ENCODE peak calls at places on chromosomes 3 and 15, in five cellular contexts. C is prostate gland, O is heart left ventricle, K is GM12878, T is IMR-90. F is an unnamed sample.

GRCh38 chr3:55485208-55485791 is 1.8 kb downstream of the WNT5A start:
- DNase-seq in C (peak; percentile 57), O (peak; percentile 75), K (peak; percentile 32), T (peak; percentile 88), F (no peak)

GRCh38 chr3:81643721-81644120 is 117.7 kb downstream of the GBE1 start:
- DNase-seq in C (no peak), O (no peak), K (no peak), T (peak; percentile 45), F (no peak)

GRCh38 chr3:78506038-78506437 is 1261.8 kb downstream of the ROBO1 start:
- DNase-seq in C (no peak), O (no peak), K (no peak), T (no peak), F (no peak)

GRCh38 chr3:107841864-107842263 is 249.0 kb downstream of the CD47 start:
- DNase-seq in C (no peak), O (no peak), K (no peak), T (no peak), F (no peak)

GRCh38 chr3:58660998-58661397 is 5.6 kb downstream of the FAM3D start:
- DNase-seq in C (no peak), O (no peak), K (no peak), T (no peak), F (no peak)

GRCh38 chr3:16846373-16847078 is 38.2 kb upstream of the PLCL2 start:
- DNase-seq in C (no peak), O (no peak), K (no peak), T (no peak), F (no peak)

GRCh38 chr15:29319823-29320222 is 50.2 kb upstream of the NSMCE3 start:
- DNase-seq in C (no peak), O (no peak), K (no peak), T (no peak), F (no peak)

GRCh38 chr3:194485471-194485875 is 1.3 kb downstream of the ATP13A3 start:
- DNase-seq in C (no peak), O (no peak), K (no peak), T (peak; percentile 41), F (no peak)

GRCh38 chr3:183823963-183824362 is 1.4 kb downstream of the MAP6D1 start:
- DNase-seq in C (no peak), O (no peak), K (no peak), T (no peak), F (no peak)

GRCh38 chr3:175464362-175464761 is 605.2 kb downstream of the NAALADL2 start:
- DNase-seq in C (no peak), O (no peak), K (no peak), T (no peak), F (no peak)

GRCh38 chr15:71250936-71251468 is 135.7 kb downstream of the THSD4 start:
- DNase-seq in C (no peak), O (no peak), K (no peak), T (no peak), F (no peak)

GRCh38 chr3:65146149-65146548 is 458.3 kb upstream of the ADAMTS9 start:
- DNase-seq in C (no peak), O (no peak), K (no peak), T (no peak), F (no peak)

GRCh38 chr3:59783468-59783988 is 733.7 kb upstream of the CFAP20DC start:
- DNase-seq in C (no peak), O (no peak), K (no peak), T (no peak), F (no peak)

GRCh38 chr3:65950340-65951326 is 88.1 kb downstream of the MAGI1 start:
- DNase-seq in C (no peak), O (no peak), K (no peak), T (no peak), F (no peak)

GRCh38 chr15:31387101-31387482 is 60.5 kb downstream of the KLF13 start:
- DNase-seq in C (no peak), O (no peak), K (no peak), T (no peak), F (peak; percentile 2)

GRCh38 chr3:18415836-18416235 is 9.3 kb downstream of the SATB1 start:
- DNase-seq in C (no peak), O (no peak), K (no peak), T (no peak), F (no peak)

GRCh38 chr3:61734980-61735731 is 173.8 kb downstream of the PTPRG start:
- DNase-seq in C (no peak), O (no peak), K (no peak), T (no peak), F (no peak)

GRCh38 chr3:179801263-179801662 is 148.4 kb downstream of the USP13 start:
- DNase-seq in C (no peak), O (no peak), K (no peak), T (peak; percentile 96), F (no peak)

GRCh38 chr3:196255776-196256175 is 31.8 kb downstream of the PCYT1A start:
- DNase-seq in C (no peak), O (no peak), K (no peak), T (no peak), F (no peak)

GRCh38 chr3:77325702-77326101 is 285.8 kb downstream of the ROBO2 start:
- DNase-seq in C (no peak), O (no peak), K (no peak), T (no peak), F (no peak)

GRCh38 chr3:102484384-102484783 is 49.6 kb downstream of the ZPLD1 start:
- DNase-seq in C (no peak), O (no peak), K (no peak), T (no peak), F (no peak)

GRCh38 chr15:58985443-58985842 is 2.0 kb upstream of the RNF111 start:
- DNase-seq in C (no peak), O (no peak), K (no peak), T (peak; percentile 19), F (no peak)

GRCh38 chr3:149245738-149246451 is 24.3 kb upstream of the CP start:
- DNase-seq in C (no peak), O (no peak), K (peak; percentile 46), T (peak; percentile 54), F (no peak)

GRCh38 chr3:149247929-149248691 is 26.5 kb upstream of the CP start:
- DNase-seq in C (no peak), O (no peak), K (no peak), T (peak; percentile 36), F (no peak)

GRCh38 chr3:149243540-149243939 is 21.9 kb upstream of the CP start:
- DNase-seq in C (no peak), O (no peak), K (no peak), T (no peak), F (no peak)

GRCh38 chr3:149251186-149251585 is 29.6 kb upstream of the CP start:
- DNase-seq in C (no peak), O (no peak), K (no peak), T (no peak), F (no peak)

GRCh38 chr3:149247025-149247710 is 25.5 kb upstream of the CP start:
- DNase-seq in C (no peak), O (no peak), K (no peak), T (peak; percentile 70), F (no peak)
- H3K4me1 ChIP-seq in C (peaks cover 6% of the 10 kb centered on the region), O (no peaks in the 10 kb centered on the region), K (peaks cover 35% of the 10 kb centered on the region), T (peaks cover 17% of the 10 kb centered on the region), F (peaks cover 32% of the 10 kb centered on the region)

GRCh38 chr3:13364602-13365271 is 55.4 kb downstream of the NUP210 start:
- DNase-seq in C (no peak), O (no peak), K (no peak), T (peak; percentile 41), F (no peak)

GRCh38 chr3:13362551-13362950 is 57.6 kb downstream of the NUP210 start:
- DNase-seq in C (no peak), O (no peak), K (no peak), T (no peak), F (no peak)

GRCh38 chr3:13357074-13357473 is 63.0 kb downstream of the NUP210 start:
- DNase-seq in C (no peak), O (no peak), K (no peak), T (no peak), F (no peak)

GRCh38 chr3:13358051-13358450 is 62.1 kb downstream of the NUP210 start:
- DNase-seq in C (no peak), O (no peak), K (no peak), T (no peak), F (no peak)

DNA sequence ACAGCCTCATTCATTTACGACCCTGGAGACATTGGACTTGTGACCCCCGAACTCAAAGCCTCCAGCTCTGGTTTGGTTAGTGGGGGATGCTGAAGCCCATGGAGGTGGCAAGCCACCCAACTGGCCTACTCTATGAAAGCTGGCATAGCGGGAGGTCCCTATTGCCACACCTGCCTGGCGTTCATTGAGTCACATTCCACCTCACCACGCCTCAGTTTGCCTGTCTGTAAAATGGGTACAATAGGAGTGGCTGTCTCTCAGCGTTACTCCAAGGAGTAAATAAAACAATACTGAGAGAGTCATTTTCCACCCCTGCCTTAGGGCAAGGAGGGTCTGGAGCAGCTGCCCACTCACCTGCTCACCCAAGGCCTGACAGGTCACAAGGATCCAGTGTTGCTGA is 60.2 kb downstream of the NUP210 start:
- DNase-seq in C (no peak), O (no peak), K (no peak), T (no peak), F (no peak)
- H3K36me3 ChIP-seq in C (no peaks in the 10 kb centered on the region), O (no peaks in the 10 kb centered on the region), K (peaks cover 46% of the 10 kb centered on the region), T (no peaks in the 10 kb centered on the region), F (no peaks in the 10 kb centered on the region)

DNA sequence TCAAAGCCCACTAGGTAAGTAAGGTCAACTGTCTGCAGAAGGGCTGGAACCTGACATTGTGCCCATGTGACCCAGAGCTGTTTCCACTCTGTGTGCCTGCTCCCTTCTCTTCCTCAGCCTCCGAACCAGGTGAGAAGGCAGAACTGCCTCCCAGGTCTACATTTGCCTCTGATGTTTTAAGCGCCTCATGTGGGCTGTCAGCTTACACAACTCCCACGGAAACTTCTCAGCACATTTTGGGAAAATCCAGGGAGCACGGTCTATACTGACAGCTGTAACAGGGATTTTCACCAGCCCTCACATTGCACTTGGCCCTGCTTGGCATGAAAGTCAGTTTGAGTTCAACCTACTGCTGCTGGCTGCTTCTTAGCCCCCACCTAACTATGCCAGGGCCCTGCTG is 46.9 kb upstream of the SLC24A5 start:
- DNase-seq in C (no peak), O (no peak), K (no peak), T (no peak), F (no peak)
- H3K4me3 ChIP-seq in C (no peak overlapping the region), O (no peak overlapping the region), K (no peak overlapping the region), T (no peak overlapping the region), F (no peak overlapping the region)

GRCh38 chr3:177647876-177648275 is 450.6 kb upstream of the TBL1XR1 start:
- DNase-seq in C (no peak), O (no peak), K (no peak), T (no peak), F (no peak)
- H3K4me1 ChIP-seq in C (no peaks in the 10 kb centered on the region), O (no peaks in the 10 kb centered on the region), K (no peaks in the 10 kb centered on the region), T (peaks cover 3% of the 10 kb centered on the region), F (peaks cover 15% of the 10 kb centered on the region)

GRCh38 chr3:157149136-157149696 is 10.7 kb downstream of the CCNL1 start:
- DNase-seq in C (no peak), O (no peak), K (no peak), T (no peak), F (no peak)
- H3K36me3 ChIP-seq in C (peaks cover 16% of the 10 kb centered on the region), O (peaks cover 89% of the 10 kb centered on the region), K (peaks cover 7% of the 10 kb centered on the region), T (peaks cover 61% of the 10 kb centered on the region), F (peaks cover 91% of the 10 kb centered on the region)

GRCh38 chr3:32500880-32501784 is 1.5 kb downstream of the CMTM6 start:
- DNase-seq in C (no peak), O (no peak), K (no peak), T (no peak), F (no peak)
- H3K4me3 ChIP-seq in C (peak overlapping the region; percentile 78), O (no peak overlapping the region), K (peak overlapping the region; percentile 88), T (peak overlapping the region; percentile 59), F (peak overlapping the region; percentile 70)

GRCh38 chr15:96703794-96704550 is 373.5 kb downstream of the NR2F2 start:
- DNase-seq in C (no peak), O (no peak), K (no peak), T (no peak), F (no peak)
- H3K4me1 ChIP-seq in C (no peaks in the 10 kb centered on the region), O (no peaks in the 10 kb centered on the region), K (no peaks in the 10 kb centered on the region), T (no peaks in the 10 kb centered on the region), F (no peaks in the 10 kb centered on the region)

GRCh38 chr15:57479005-57479404 is 102.7 kb downstream of the CGNL1 start:
- DNase-seq in C (peak; percentile 77), O (no peak), K (no peak), T (no peak), F (no peak)
- H3K36me3 ChIP-seq in C (no peaks in the 10 kb centered on the region), O (no peaks in the 10 kb centered on the region), K (no peaks in the 10 kb centered on the region), T (no peaks in the 10 kb centered on the region), F (no peaks in the 10 kb centered on the region)

F was measured in ascending aorta.